ENCODE peak calls at places on chromosomes 16 and 17, in five cellular contexts. R is hepatocyte, Z is kidney, B is colonic mucosa, Y is HFF-Myc. D is an unnamed sample.

GRCh38 chr17:9899280-9900018 is 5.6 kb downstream of the RCVRN start:
- DNase-seq in B (no peak), Y (no peak), Z (no peak), R (no peak), D (no peak)

GRCh38 chr16:24046442-24046841 is 209.7 kb upstream of the CACNG3 start:
- DNase-seq in Z (no peak), B (no peak), R (no peak), Y (no peak), D (peak)

GRCh38 chr17:74152591-74153455 is 50.7 kb upstream of the RPL38 start:
- DNase-seq in B (peak), Z (peak), R (peak), Y (no peak), D (peak)

GRCh38 chr16:85461814-85462404 is 151.2 kb upstream of the GSE1 start:
- DNase-seq in Z (no peak), Y (no peak), B (peak), R (peak), D (peak)

GRCh38 chr17:66809408-66809807 is 25.5 kb upstream of the CACNG5 start:
- DNase-seq in Z (no peak), Y (no peak), B (no peak), R (no peak), D (no peak)

GRCh38 chr17:62611308-62611707 is 16.2 kb upstream of the MRC2 start:
- DNase-seq in R (no peak), Y (no peak), Z (no peak), B (no peak), D (no peak)

GRCh38 chr17:49210158-49211029 is at the start of the genes ABI3 and GNGT2:
- DNase-seq in R (peak), Z (peak), Y (no peak), B (peak), D (peak)

GRCh38 chr16:50103764-50104163 is 38.0 kb downstream of the HEATR3 start:
- DNase-seq in B (no peak), R (peak), Y (no peak), Z (no peak), D (no peak)

GRCh38 chr17:52947418-52947817 is 788.9 kb upstream of the CA10 start:
- DNase-seq in Z (no peak), R (no peak), Y (no peak), B (no peak), D (no peak)

GRCh38 chr16:24734382-24734781 is 4.9 kb downstream of the TNRC6A start:
- DNase-seq in B (no peak), Z (no peak), Y (no peak), R (no peak), D (no peak)

GRCh38 chr17:47981462-47981861 is 10.5 kb downstream of the CDK5RAP3 start:
- DNase-seq in B (no peak), R (no peak), Z (no peak), Y (no peak), D (no peak)

GRCh38 chr16:82061861-82062525 is 26.9 kb downstream of the HSD17B2 start:
- DNase-seq in B (no peak), Z (no peak), Y (no peak), R (no peak), D (no peak)

GRCh38 chr17:30476726-30477082 is 504 bp upstream of the GOSR1 start:
- DNase-seq in Z (no peak), R (peak), B (no peak), Y (no peak), D (no peak)

GRCh38 chr17:29079433-29079832 is 36.5 kb downstream of the PIPOX start:
- DNase-seq in Y (no peak), Z (no peak), B (no peak), R (no peak), D (no peak)

GRCh38 chr16:73122604-73123386 is 74.9 kb upstream of the ZFHX3 start:
- DNase-seq in R (no peak), Z (no peak), B (no peak), Y (no peak), D (no peak)

GRCh38 chr16:278863-279366 is 1.5 kb upstream of the ARHGDIG start:
- DNase-seq in Y (peak), Z (no peak), B (no peak), R (no peak), D (no peak)

GRCh38 chr16:49503242-49504022 is 129.8 kb downstream of the C16orf78 start:
- DNase-seq in R (no peak), B (no peak), Y (no peak), Z (no peak), D (no peak)

GRCh38 chr17:3916825-3917224 is 560 bp upstream of the P2RX1 start:
- DNase-seq in R (no peak), Z (peak), B (peak), Y (no peak), D (no peak)

DNA sequence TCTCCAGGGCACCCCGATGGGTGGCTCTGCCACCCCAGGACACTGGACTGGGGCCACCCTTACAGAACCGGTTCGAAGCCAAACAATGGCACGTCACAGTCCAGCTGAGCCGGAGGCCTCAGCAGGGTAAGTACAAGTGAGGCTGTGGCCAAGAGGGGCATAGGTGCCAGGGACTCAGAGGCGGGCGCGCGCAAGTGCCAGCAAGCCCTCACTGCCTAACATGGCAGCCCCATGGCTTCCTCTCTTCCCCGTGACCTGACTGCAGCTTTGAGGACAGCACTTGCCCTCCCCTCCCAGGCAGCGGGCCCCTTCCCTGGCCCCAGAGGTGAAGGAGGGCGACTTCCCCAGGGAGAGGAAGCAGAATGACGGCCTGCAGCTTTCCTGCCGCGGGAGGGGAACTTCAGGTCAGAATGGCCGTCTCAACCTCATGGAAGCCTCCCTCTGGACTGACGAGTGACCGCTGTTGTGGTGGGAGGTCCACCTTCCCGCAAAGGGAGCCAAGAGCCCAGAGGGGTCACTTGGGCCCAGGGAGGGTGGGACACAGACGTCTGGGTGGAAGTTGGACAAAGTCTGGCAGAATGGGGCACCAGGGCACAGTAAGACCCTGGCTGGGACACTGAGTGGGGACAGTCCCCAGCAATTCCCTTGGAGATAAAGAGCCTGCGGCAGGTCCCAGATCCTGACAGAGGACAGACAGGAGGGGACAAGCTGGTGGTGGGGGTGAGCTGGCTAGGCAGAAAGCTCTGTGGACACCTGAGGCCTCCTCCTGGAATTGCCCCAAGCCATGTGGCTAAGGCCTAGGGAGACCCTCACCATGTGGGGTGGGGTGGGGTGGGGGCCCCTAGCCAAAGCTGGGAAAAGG is 52.1 kb upstream of the TOB1 start:
- DNase-seq in Y (no peak), B (no peak), R (no peak), Z (no peak), D (no peak)
- H3K4me3 ChIP-seq in Y (no peak), B (no peak), R (no peak), Z (no peak), D (no peak)

GRCh38 chr17:6775871-6776405 is at the start of gene FBXO39:
- DNase-seq in R (no peak), B (no peak), Y (no peak), Z (no peak), D (no peak)
- H3K4me3 ChIP-seq in R (no peak), B (no peak), Y (no peak), Z (no peak), D (no peak)

DNA sequence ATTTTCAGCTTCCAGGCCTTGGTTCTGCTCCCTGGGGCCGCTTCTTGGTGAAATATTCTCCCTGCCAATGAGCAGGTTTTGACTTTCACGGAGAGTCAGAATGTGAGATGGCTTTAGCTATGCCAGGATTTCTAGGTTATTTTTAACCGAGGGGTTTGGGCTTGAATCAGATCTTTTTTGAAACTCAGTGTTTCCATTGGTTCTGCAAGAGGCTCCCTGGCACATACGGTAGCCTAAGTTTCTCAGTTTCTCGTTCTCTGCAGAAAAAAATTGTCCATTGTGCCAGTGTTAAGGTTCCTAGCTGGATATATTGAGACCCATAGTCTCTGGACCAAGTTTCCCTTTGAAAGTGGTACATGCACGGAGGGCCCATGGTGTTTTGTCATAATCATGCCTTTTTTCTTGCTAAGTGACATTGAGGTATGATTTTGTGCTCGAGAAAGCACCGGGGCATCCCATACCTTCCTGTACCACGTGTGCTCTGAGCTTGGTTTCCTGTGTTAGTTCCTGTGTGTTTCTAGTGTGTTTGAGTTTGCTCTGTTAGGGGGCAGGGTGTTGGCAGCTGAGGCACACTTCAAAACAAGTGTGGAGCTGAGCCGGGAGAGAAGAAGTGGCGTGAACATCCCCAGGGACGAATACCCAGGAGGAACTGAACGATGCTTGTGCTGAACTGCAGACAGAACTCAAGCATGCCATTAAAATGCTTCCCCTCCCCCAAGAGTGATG is 127.2 kb downstream of the HS3ST3B1 start:
- DNase-seq in Z (no peak), Y (no peak), R (no peak), B (no peak), D (no peak)
- H3K4me3 ChIP-seq in Z (no peak), Y (no peak), R (no peak), B (no peak), D (no peak)

GRCh38 chr17:77285594-77286390 is 145.0 kb downstream of the SEC14L1 start:
- DNase-seq in Y (no peak), Z (peak), R (peak), B (peak), D (peak)
- H3K4me3 ChIP-seq in Y (no peak), Z (no peak), R (no peak), B (peak), D (no peak)

GRCh38 chr17:63836811-63837210 is 5.7 kb downstream of the SMARCD2 start:
- DNase-seq in B (no peak), Z (no peak), Y (no peak), R (no peak), D (no peak)
- H3K4me3 ChIP-seq in B (no peak), Z (no peak), Y (no peak), R (no peak), D (no peak)

DNA sequence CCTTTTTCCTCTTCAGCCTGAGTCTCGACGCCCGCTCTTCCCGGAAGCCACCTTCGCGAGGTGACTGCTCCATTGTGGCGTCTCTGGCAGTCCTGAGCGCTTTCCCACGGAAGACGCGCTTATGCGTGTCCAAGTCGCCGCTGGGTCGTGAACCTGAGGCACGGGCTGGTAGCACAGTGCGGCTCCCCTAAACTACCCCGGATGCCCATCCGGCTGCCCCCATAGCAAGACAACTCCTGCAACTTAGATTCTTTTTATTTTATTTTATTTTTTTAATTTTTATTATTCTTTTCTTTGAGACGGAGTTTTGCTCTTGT is 2.1 kb upstream of the ESRP2 start:
- DNase-seq in Y (no peak), R (no peak), B (no peak), Z (no peak), D (no peak)
- H3K4me3 ChIP-seq in Y (peak), R (peak), B (peak), Z (peak), D (no peak)